ENCODE peak calls at places on chromosomes 6 and 20, in six cellular contexts. O is amniotic epithelial cell; D is activated CD8-positive, alpha-beta memory T cell treated with anti-CD3 and anti-CD28 coated beads for 24 hours; C is NT2/D1; J is heart left ventricle; K is Ammon's horn. N is an unnamed sample.

GRCh38 chr6:101208152-101208551 is 185.4 kb upstream of the GRIK2 start:
- DNase-seq in O (no peak), D (no peak), C (no peak), J (no peak), K (no peak), N (no peak)

GRCh38 chr6:12288844-12289654 is 1.1 kb upstream of the EDN1 start:
- DNase-seq in O (peak; percentile 56), D (peak; percentile 78), C (peak; percentile 56), J (peak; percentile 30), K (peak; percentile 22), N (no peak)

GRCh38 chr6:133891814-133892443 is 3.0 kb downstream of the TCF21 start:
- DNase-seq in O (no peak), D (no peak), C (no peak), J (no peak), K (no peak), N (no peak)

GRCh38 chr6:154448448-154449096 is 61.9 kb downstream of the CNKSR3 start:
- DNase-seq in O (peak; percentile 88), D (no peak), C (no peak), J (peak; percentile 46), K (peak; percentile 35), N (no peak)

GRCh38 chr6:11778042-11778441 is 561 bp downstream of the ADTRP start:
- DNase-seq in O (no peak), D (no peak), C (no peak), J (no peak), K (peak; percentile 29), N (no peak)

GRCh38 chr20:17615645-17616479 is 46.0 kb downstream of the DSTN start:
- DNase-seq in O (no peak), D (peak; percentile 50), C (no peak), J (no peak), K (no peak), N (peak; percentile 19)

GRCh38 chr6:150126641-150127291 is 16.1 kb upstream of the PPP1R14C start:
- DNase-seq in O (no peak), D (no peak), C (no peak), J (no peak), K (no peak), N (no peak)

GRCh38 chr20:53774487-53775203 is 181.0 kb upstream of the ZNF217 start:
- DNase-seq in O (peak; percentile 91), D (no peak), C (no peak), J (peak; percentile 28), K (no peak), N (no peak)

GRCh38 chr6:170155464-170156196 is 135.2 kb downstream of the DLL1 start:
- DNase-seq in O (no peak), D (no peak), C (no peak), J (no peak), K (no peak), N (no peak)

GRCh38 chr6:8556370-8557018 is 121.1 kb upstream of the SLC35B3 start:
- DNase-seq in O (peak; percentile 70), D (no peak), C (no peak), J (no peak), K (no peak), N (no peak)

GRCh38 chr6:151385177-151385576 is 6.2 kb downstream of the ZBTB2 start:
- DNase-seq in O (no peak), D (no peak), C (no peak), J (no peak), K (no peak), N (no peak)

GRCh38 chr6:93721386-93722048 is 302.2 kb upstream of the EPHA7 start:
- DNase-seq in O (peak; percentile 64), D (no peak), C (peak; percentile 16), J (no peak), K (peak; percentile 37), N (no peak)

GRCh38 chr20:7540923-7541322 is 399.3 kb downstream of the HAO1 start:
- DNase-seq in O (no peak), D (no peak), C (no peak), J (no peak), K (no peak), N (no peak)